ENCODE peak calls at places on chromosomes 16 and 17, in six cellular contexts. C is GM04503, J is coronary artery, F is PC-9, W is ovary, P is NCI-H748 treated with DMSO at 0.1 percent for 48 hours. O is an unnamed sample.

GRCh38 chr16:3022697-3023414 is 886 bp downstream of the HCFC1R1 start:
- DNase-seq in W (peak), C (peak), P (no peak), F (no peak), J (peak), O (peak)

GRCh38 chr17:74172700-74173099 is 30.8 kb upstream of the RPL38 start:
- DNase-seq in J (no peak), P (no peak), F (no peak), W (no peak), C (no peak), O (no peak)

GRCh38 chr16:26838931-26839330 is 227.8 kb upstream of the C16orf82 start:
- DNase-seq in C (no peak), W (no peak), P (no peak), F (no peak), J (peak), O (no peak)

GRCh38 chr16:11105038-11105903 is 150.7 kb downstream of the SOCS1 start:
- DNase-seq in F (no peak), P (no peak), J (no peak), C (peak), W (peak), O (no peak)

GRCh38 chr17:2883544-2884203 is 87.4 kb downstream of the RAP1GAP2 start:
- DNase-seq in J (no peak), W (no peak), P (no peak), C (no peak), F (peak), O (no peak)

GRCh38 chr17:76432712-76433336 is 20.1 kb downstream of the UBE2O start:
- DNase-seq in C (no peak), P (no peak), F (no peak), W (no peak), J (no peak), O (peak)

GRCh38 chr17:38571833-38572274 is 33.9 kb downstream of the SRCIN1 start:
- DNase-seq in F (no peak), J (no peak), W (no peak), C (no peak), P (no peak), O (no peak)

GRCh38 chr16:9337262-9338032 is 246.0 kb downstream of the HAPSTR1 start:
- DNase-seq in W (no peak), P (no peak), F (no peak), J (no peak), C (no peak), O (no peak)

GRCh38 chr17:73641779-73642580 is 2.3 kb downstream of the SDK2 start:
- DNase-seq in P (peak), F (no peak), W (no peak), C (no peak), J (no peak), O (no peak)

GRCh38 chr17:2351269-2351668 is 14.0 kb downstream of the SGSM2 start:
- DNase-seq in W (no peak), F (no peak), P (no peak), C (no peak), J (no peak), O (no peak)